ENCODE peak calls at places on chromosomes 6 and 20, in four cellular contexts. B is cardiac muscle cell, Q is body of pancreas, G is MM.1S. Z is an unnamed sample. For H3K4me1, the result is how much of the 10 kb centered on the place peaks cover.

GRCh38 chr6:168794515-168794914 is 353.5 kb downstream of the SMOC2 start:
- DNase-seq in B (no peak), Q (no peak), G (no peak), Z (no peak)

GRCh38 chr20:45404438-45404837 is 3.7 kb upstream of the DBNDD2 start:
- DNase-seq in Q (no peak), G (no peak), B (no peak), Z (no peak)

GRCh38 chr6:118783931-118784528 is 109.9 kb upstream of the ASF1A start:
- DNase-seq in Q (no peak), B (peak), G (no peak), Z (no peak)

GRCh38 chr6:157621401-157621800 is 201.6 kb upstream of the SNX9 start:
- DNase-seq in Q (no peak), B (no peak), G (no peak), Z (no peak)

GRCh38 chr6:151004415-151005024 is 139.0 kb downstream of the MTHFD1L start:
- DNase-seq in B (peak), G (no peak), Q (no peak), Z (no peak)

GRCh38 chr6:154606457-154606856 is 96.0 kb upstream of the CNKSR3 start:
- DNase-seq in G (no peak), B (peak), Q (no peak), Z (peak)

GRCh38 chr6:123456836-123457235 is 179.9 kb downstream of the TRDN start:
- DNase-seq in B (no peak), Q (no peak), G (no peak), Z (no peak)

GRCh38 chr20:25076201-25076600 is 5.7 kb downstream of the VSX1 start:
- DNase-seq in Q (peak), G (no peak), B (peak), Z (no peak)

GRCh38 chr20:49889943-49890650 is 25.2 kb downstream of the SPATA2 start:
- DNase-seq in G (no peak), Q (peak), B (no peak), Z (no peak)

GRCh38 chr6:158405933-158406332 is 93.7 kb downstream of the TULP4 start:
- DNase-seq in B (no peak), G (no peak), Q (no peak), Z (no peak)

GRCh38 chr6:31702819-31703716 is at the start of gene ABHD16A:
- DNase-seq in B (peak), Q (peak), G (peak), Z (peak)

GRCh38 chr6:163983601-163984445 is 569.3 kb downstream of the QKI start:
- DNase-seq in Q (no peak), B (no peak), G (no peak), Z (no peak)

GRCh38 chr20:35021063-35021462 is 65.4 kb downstream of the MYH7B start:
- DNase-seq in B (peak), G (no peak), Q (no peak), Z (no peak)

GRCh38 chr6:168887621-168888020 is 366.0 kb downstream of the THBS2 start:
- DNase-seq in G (no peak), B (no peak), Q (no peak), Z (no peak)

GRCh38 chr6:13404115-13404891 is 76.0 kb upstream of the TBC1D7 start:
- DNase-seq in B (peak), G (no peak), Q (no peak), Z (no peak)

GRCh38 chr20:6057704-6058103 is 3.8 kb upstream of the LRRN4 start:
- DNase-seq in B (no peak), G (no peak), Q (no peak), Z (no peak)

GRCh38 chr6:34011298-34011697 is 134.6 kb downstream of the GRM4 start:
- DNase-seq in G (no peak), B (no peak), Q (no peak), Z (no peak)

GRCh38 chr6:69867075-69867911 is 937 bp downstream of the COL19A1 start:
- DNase-seq in G (peak), B (peak), Q (peak), Z (peak)

GRCh38 chr6:81997091-81997926 is 244.8 kb upstream of the TENT5A start:
- DNase-seq in B (peak), G (no peak), Q (no peak), Z (no peak)

GRCh38 chr6:81999826-82000225 is 247.3 kb upstream of the TENT5A start:
- DNase-seq in Q (no peak), G (no peak), B (no peak), Z (no peak)

GRCh38 chr6:81998432-81998831 is 246.0 kb upstream of the TENT5A start:
- DNase-seq in G (no peak), Q (no peak), B (peak), Z (no peak)

GRCh38 chr6:82000551-82000950 is 247.0 kb downstream of the IBTK start:
- DNase-seq in Q (no peak), G (no peak), B (no peak), Z (no peak)

GRCh38 chr6:81999270-81999669 is 246.8 kb upstream of the TENT5A start:
- DNase-seq in Q (no peak), G (no peak), B (no peak), Z (no peak)
- H3K4me1 ChIP-seq in Q (under half), G (under half), B (under half), Z (under half)

GRCh38 chr6:6195080-6195479 is 125.4 kb downstream of the F13A1 start:
- DNase-seq in G (no peak), B (no peak), Q (no peak), Z (no peak)

GRCh38 chr6:6196762-6197161 is 123.7 kb downstream of the F13A1 start:
- DNase-seq in G (no peak), Q (no peak), B (no peak), Z (no peak)

GRCh38 chr6:6191476-6191875 is 129.0 kb downstream of the F13A1 start:
- DNase-seq in Q (no peak), G (peak), B (no peak), Z (no peak)

GRCh38 chr6:6193221-6193745 is 127.2 kb downstream of the F13A1 start:
- DNase-seq in Q (no peak), G (no peak), B (no peak), Z (no peak)

GRCh38 chr6:6191909-6192308 is 128.6 kb downstream of the F13A1 start:
- DNase-seq in G (no peak), B (no peak), Q (no peak), Z (no peak)
- H3K27ac ChIP-seq in G (no peak), B (no peak), Q (no peak), Z (no peak)

DNA sequence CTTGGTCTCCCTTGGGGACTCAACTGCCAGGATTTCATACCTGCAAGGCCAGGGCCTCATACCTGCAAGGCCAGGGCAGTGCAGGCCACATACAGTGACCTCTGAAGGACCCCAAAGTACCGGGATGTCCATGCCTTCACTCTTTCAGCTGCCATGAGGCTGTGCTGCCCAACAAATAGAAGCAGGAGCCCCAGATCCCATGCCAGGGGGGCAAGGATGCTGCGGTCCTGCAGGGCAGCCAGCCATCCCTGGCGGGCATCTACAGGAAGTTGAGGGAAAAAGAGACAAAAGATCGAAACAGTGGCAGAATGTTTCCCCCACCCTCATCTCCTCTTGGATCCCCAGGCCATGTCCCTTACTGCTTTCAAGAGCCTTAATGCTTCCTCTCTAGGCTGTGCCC is 799 bp downstream of the NRM start:
- DNase-seq in G (no peak), Q (no peak), B (no peak), Z (no peak)
- H3K4me3 ChIP-seq in G (peak), Q (no peak), B (peak), Z (peak)

DNA sequence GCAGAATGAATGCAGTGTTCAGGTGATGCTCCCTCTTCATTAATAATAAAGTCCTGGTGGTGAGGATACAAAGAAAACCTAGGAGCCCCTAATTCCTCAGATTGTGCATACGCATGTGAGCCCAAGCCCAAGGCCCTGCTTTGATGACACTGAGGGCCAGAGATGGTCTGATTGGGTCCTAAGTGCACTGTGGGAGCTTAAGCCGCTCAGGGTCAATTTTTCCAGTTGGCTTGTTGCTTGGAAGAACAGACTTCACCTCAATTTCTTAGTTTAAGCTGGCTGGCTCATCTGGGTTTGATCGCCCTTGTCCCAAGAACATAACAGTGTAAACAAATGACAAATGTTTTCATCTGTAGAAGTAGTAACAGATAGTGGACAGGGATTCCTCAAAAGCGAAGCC is 41.4 kb downstream of the INSM1 start:
- DNase-seq in B (no peak), G (no peak), Q (no peak), Z (no peak)
- H3K4me1 ChIP-seq in B (under half), G (under half), Q (under half), Z (under half)

GRCh38 chr20:37220255-37220654 is 40.9 kb upstream of the MROH8 start:
- DNase-seq in B (no peak), G (no peak), Q (peak), Z (no peak)
- H3K27ac ChIP-seq in B (peak), G (no peak), Q (no peak), Z (no peak)

Z was measured in CD8-positive, alpha-beta memory T cell.